ENCODE peak calls at places on chromosomes 6 and 20, in seven cellular contexts. F, I, Y, Q, R, D and C are unnamed samples.

GRCh38 chr6:35425284-35425683 is 26.9 kb upstream of the FANCE start:
- DNase-seq in F (no peak), I (no peak), Y (no peak), Q (no peak), R (peak), D (no peak), C (no peak)

GRCh38 chr6:27592107-27592480 is 119.2 kb upstream of the ZNF184 start:
- DNase-seq in F (no peak), I (no peak), Y (no peak), Q (no peak), R (no peak), D (no peak), C (no peak)

GRCh38 chr6:19771753-19772336 is 65.3 kb upstream of the ID4 start:
- DNase-seq in F (no peak), I (no peak), Y (no peak), Q (no peak), R (peak), D (no peak), C (no peak)

GRCh38 chr20:48527771-48528170 is 300.0 kb downstream of the PREX1 start:
- DNase-seq in F (peak), I (no peak), Y (no peak), Q (no peak), R (no peak), D (no peak), C (no peak)

GRCh38 chr20:57013741-57014140 is 252.7 kb downstream of the BMP7 start:
- DNase-seq in F (no peak), I (no peak), Y (no peak), Q (no peak), R (no peak), D (no peak), C (no peak)

GRCh38 chr6:45026003-45026516 is 302.1 kb upstream of the RUNX2 start:
- DNase-seq in F (no peak), I (no peak), Y (no peak), Q (no peak), R (no peak), D (no peak), C (no peak)

GRCh38 chr6:53725791-53726575 is 60.4 kb upstream of the KLHL31 start:
- DNase-seq in F (peak), I (peak), Y (peak), Q (peak), R (peak), D (peak), C (no peak)

GRCh38 chr6:147559016-147559415 is 50.5 kb downstream of the SAMD5 start:
- DNase-seq in F (no peak), I (no peak), Y (no peak), Q (no peak), R (no peak), D (no peak), C (no peak)

GRCh38 chr20:35312348-35312747 is 20.1 kb upstream of the FAM83C start:
- DNase-seq in F (no peak), I (no peak), Y (no peak), Q (no peak), R (peak), D (no peak), C (no peak)

GRCh38 chr6:1916334-1916985 is 306.7 kb downstream of the FOXC1 start:
- DNase-seq in F (no peak), I (no peak), Y (no peak), Q (no peak), R (peak), D (no peak), C (no peak)

GRCh38 chr6:139925894-139926641 is 551.6 kb upstream of the CITED2 start:
- DNase-seq in F (no peak), I (no peak), Y (no peak), Q (no peak), R (no peak), D (no peak), C (no peak)

GRCh38 chr6:138465007-138465645 is 34.2 kb downstream of the NHSL1 start:
- DNase-seq in F (no peak), I (no peak), Y (no peak), Q (no peak), R (peak), D (no peak), C (no peak)

GRCh38 chr6:5115168-5115567 is 30.0 kb downstream of the PPP1R3G start:
- DNase-seq in F (no peak), I (no peak), Y (no peak), Q (no peak), R (peak), D (no peak), C (no peak)

GRCh38 chr20:53157443-53158408 is 185.6 kb downstream of the TSHZ2 start:
- DNase-seq in F (no peak), I (no peak), Y (peak), Q (peak), R (peak), D (no peak), C (no peak)